ENCODE peak calls at places on chromosomes 11 and 22, in five cellular contexts. D, T, B, A and E are unnamed samples.

GRCh38 chr22:23282089-23282501 is 101.8 kb downstream of the BCR start:
- DNase-seq in D (peak; percentile 91), T (no peak), B (peak; percentile 35), A (peak; percentile 85), E (peak; percentile 94)

GRCh38 chr11:103529217-103529684 is 420.0 kb downstream of the DYNC2H1 start:
- DNase-seq in D (no peak), T (no peak), B (peak; percentile 8), A (no peak), E (no peak)

GRCh38 chr11:93131709-93132108 is 66.1 kb downstream of the SLC36A4 start:
- DNase-seq in D (no peak), T (no peak), B (no peak), A (no peak), E (no peak)

GRCh38 chr22:46538816-46539163 is 1.4 kb upstream of the CELSR1 start:
- DNase-seq in D (no peak), T (no peak), B (no peak), A (peak; percentile 65), E (peak; percentile 83)

GRCh38 chr11:77212314-77213007 is 84.4 kb downstream of the MYO7A start:
- DNase-seq in D (no peak), T (no peak), B (no peak), A (no peak), E (no peak)

GRCh38 chr22:19121631-19122142 is 525 bp downstream of the DGCR2 start:
- DNase-seq in D (peak; percentile 76), T (peak; percentile 86), B (peak; percentile 15), A (peak; percentile 78), E (peak; percentile 84)

GRCh38 chr11:4418403-4418802 is 24.9 kb upstream of the TRIM21 start:
- DNase-seq in D (no peak), T (no peak), B (no peak), A (no peak), E (no peak)

GRCh38 chr11:66856496-66857233 is at the start of gene LRFN4:
- DNase-seq in D (no peak), T (no peak), B (peak; percentile 39), A (peak; percentile 56), E (peak; percentile 84)

GRCh38 chr11:119800619-119801018 is 71.6 kb upstream of the NECTIN1 start:
- DNase-seq in D (peak; percentile 20), T (no peak), B (no peak), A (peak; percentile 3), E (no peak)

GRCh38 chr11:22275600-22275999 is 62.6 kb upstream of the SLC17A6 start:
- DNase-seq in D (no peak), T (no peak), B (no peak), A (no peak), E (no peak)

GRCh38 chr22:27641049-27641790 is 160.3 kb downstream of the MN1 start:
- DNase-seq in D (no peak), T (no peak), B (no peak), A (no peak), E (no peak)

GRCh38 chr11:132976115-132976514 is 556.2 kb downstream of the OPCML start:
- DNase-seq in D (no peak), T (no peak), B (no peak), A (no peak), E (no peak)

GRCh38 chr11:45405916-45406670 is 120.0 kb upstream of the SYT13 start:
- DNase-seq in D (no peak), T (no peak), B (no peak), A (no peak), E (peak; percentile 37)

GRCh38 chr11:69801513-69802335 is 17.5 kb downstream of the FGF3 start:
- DNase-seq in D (no peak), T (no peak), B (no peak), A (no peak), E (no peak)

GRCh38 chr22:30423296-30423958 is 2.1 kb upstream of the MTFP1 start:
- DNase-seq in D (peak; percentile 78), T (peak; percentile 89), B (no peak), A (no peak), E (peak; percentile 88)

GRCh38 chr11:96045622-96046456 is 121.9 kb upstream of the MTMR2 start:
- DNase-seq in D (no peak), T (no peak), B (no peak), A (peak; percentile 32), E (no peak)

GRCh38 chr11:121464352-121464946 is 11.7 kb upstream of the SORL1-AS1 start:
- DNase-seq in D (no peak), T (no peak), B (peak; percentile 47), A (peak; percentile 87), E (no peak)

GRCh38 chr11:125225401-125225800 is 60.9 kb downstream of the PKNOX2 start:
- DNase-seq in D (no peak), T (no peak), B (no peak), A (no peak), E (no peak)

GRCh38 chr22:30823015-30823370 is 128.3 kb downstream of the OSBP2 start:
- DNase-seq in D (no peak), T (peak; percentile 59), B (no peak), A (no peak), E (peak; percentile 40)

GRCh38 chr22:28034760-28035401 is 115.8 kb upstream of the PITPNB start:
- DNase-seq in D (no peak), T (peak; percentile 84), B (no peak), A (peak; percentile 92), E (peak; percentile 59)

GRCh38 chr22:47143249-47143938 is 380.9 kb downstream of the TBC1D22A start:
- DNase-seq in D (no peak), T (no peak), B (no peak), A (no peak), E (no peak)

GRCh38 chr11:62535802-62536201 is 10.8 kb downstream of the AHNAK start:
- DNase-seq in D (no peak), T (no peak), B (no peak), A (no peak), E (no peak)

GRCh38 chr11:102685311-102685710 is 20.3 kb downstream of the MMP27 start:
- DNase-seq in D (no peak), T (no peak), B (no peak), A (no peak), E (no peak)

GRCh38 chr11:118859995-118860394 is 23.7 kb upstream of the CXCR5 start:
- DNase-seq in D (no peak), T (no peak), B (no peak), A (no peak), E (no peak)

GRCh38 chr11:45802531-45803317 is 2.2 kb upstream of the SLC35C1 start:
- DNase-seq in D (no peak), T (peak; percentile 56), B (no peak), A (no peak), E (no peak)

GRCh38 chr22:41229730-41230398 is 10.9 kb downstream of the CHADL start:
- DNase-seq in D (no peak), T (no peak), B (no peak), A (peak; percentile 85), E (no peak)

GRCh38 chr11:117876341-117877119 is at the start of gene FXYD6:
- DNase-seq in D (no peak), T (no peak), B (no peak), A (peak; percentile 72), E (peak; percentile 74)

GRCh38 chr22:48753752-48754517 is 1073.7 kb downstream of the BRD1 start:
- DNase-seq in D (no peak), T (peak; percentile 63), B (no peak), A (no peak), E (no peak)

GRCh38 chr22:48442663-48443062 is 1385.0 kb downstream of the BRD1 start:
- DNase-seq in D (peak; percentile 30), T (no peak), B (no peak), A (no peak), E (no peak)

GRCh38 chr22:36977947-36978660 is 41.1 kb downstream of the TST start:
- DNase-seq in D (peak; percentile 94), T (peak; percentile 96), B (peak; percentile 82), A (peak; percentile 90), E (peak; percentile 94)

GRCh38 chr11:24155792-24156191 is 341.1 kb upstream of the LUZP2 start:
- DNase-seq in D (no peak), T (no peak), B (no peak), A (no peak), E (no peak)

GRCh38 chr22:32561756-32562155 is 87.1 kb downstream of the FBXO7 start:
- DNase-seq in D (no peak), T (no peak), B (no peak), A (no peak), E (no peak)

GRCh38 chr11:31807791-31808074 is 3.4 kb downstream of the PAX6 start:
- DNase-seq in D (no peak), T (no peak), B (no peak), A (no peak), E (no peak)
- H3K4me1 ChIP-seq in D (peaks cover 48% of the 10 kb centered on the region), T (peaks cover 64% of the 10 kb centered on the region), B (no peaks in the 10 kb centered on the region), A (peaks cover 42% of the 10 kb centered on the region), E (peaks cover 39% of the 10 kb centered on the region)

DNA sequence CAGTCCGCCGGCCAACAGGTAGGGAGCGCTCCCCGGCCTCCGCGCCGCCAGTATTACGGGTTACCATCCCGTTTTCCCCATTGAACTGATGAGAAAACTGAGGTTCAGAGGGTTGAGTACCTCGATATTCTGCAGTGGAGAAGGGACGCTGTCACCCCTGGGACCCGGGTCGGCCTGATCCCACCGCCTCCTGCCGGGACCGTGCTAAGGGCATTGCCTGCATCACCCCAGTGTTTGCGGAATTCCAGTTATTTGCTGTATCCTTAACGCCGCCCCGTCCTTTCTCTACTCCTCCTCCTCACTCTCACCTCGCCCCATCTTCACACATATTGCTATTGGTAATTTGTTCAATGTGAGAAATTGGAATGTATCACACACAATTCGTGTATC is 370 bp upstream of the A4GALT start:
- DNase-seq in D (no peak), T (no peak), B (no peak), A (no peak), E (no peak)
- H3K27ac ChIP-seq in D (peak overlapping the region; percentile 46), T (peak overlapping the region; percentile 88), B (peak overlapping the region; percentile 92), A (peak overlapping the region; percentile 92), E (peak overlapping the region; percentile 42)

GRCh38 chr11:10728779-10729472 is 22.1 kb upstream of the CTR9 start:
- DNase-seq in D (no peak), T (no peak), B (no peak), A (no peak), E (no peak)
- H3K4me3 ChIP-seq in D (no peak overlapping the region), T (no peak overlapping the region), B (no peak overlapping the region), A (no peak overlapping the region), E (no peak overlapping the region)

GRCh38 chr11:34345991-34346480 is 11.8 kb downstream of the ABTB2 start:
- DNase-seq in D (no peak), T (no peak), B (no peak), A (peak; percentile 74), E (no peak)

GRCh38 chr11:34351051-34351450 is 6.8 kb downstream of the ABTB2 start:
- DNase-seq in D (no peak), T (no peak), B (no peak), A (no peak), E (no peak)

GRCh38 chr11:34346551-34346950 is 11.3 kb downstream of the ABTB2 start:
- DNase-seq in D (no peak), T (no peak), B (peak; percentile 71), A (peak; percentile 49), E (no peak)

GRCh38 chr11:34349882-34350281 is 7.9 kb downstream of the ABTB2 start:
- DNase-seq in D (no peak), T (no peak), B (no peak), A (no peak), E (no peak)

DNA sequence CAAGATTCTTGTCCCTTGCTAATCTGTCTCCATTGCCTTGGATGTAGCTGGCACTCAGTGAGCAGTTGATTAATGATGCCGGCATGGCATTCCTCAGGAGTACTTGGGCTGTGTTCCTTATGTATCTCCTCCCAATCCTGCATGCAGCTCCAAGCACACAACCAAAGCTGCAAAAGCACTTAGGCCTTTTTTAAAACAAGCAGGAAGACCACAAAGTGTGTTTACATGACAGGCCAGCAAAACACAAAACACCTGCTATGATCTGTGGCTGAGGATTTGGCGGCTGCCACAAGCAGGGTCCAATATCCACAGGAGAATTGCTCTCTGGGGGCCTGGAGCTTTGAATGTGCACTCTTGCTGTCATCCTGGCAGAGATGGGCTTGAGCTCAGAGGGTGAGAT is 8.9 kb downstream of the ABTB2 start:
- DNase-seq in D (no peak), T (no peak), B (no peak), A (no peak), E (no peak)
- H3K4me1 ChIP-seq in D (peaks cover 30% of the 10 kb centered on the region), T (peaks cover 51% of the 10 kb centered on the region), B (peaks cover 94% of the 10 kb centered on the region), A (peaks cover 14% of the 10 kb centered on the region), E (peaks cover 18% of the 10 kb centered on the region)